ENCODE peak calls at places on chromosomes 5 and 9, in nine cellular contexts. I is HepG2, L is GM23248, B is mesenchymal stem cell, C is neuronal stem cell, Z is H9, F is PC-3, D is SK-N-SH, X is H1. V is an unnamed sample.

GRCh38 chr5:61933787-61934626 is 372.0 kb upstream of the KIF2A start:
- DNase-seq in I (peak; percentile 44), L (peak; percentile 59), B (peak; percentile 60), C (peak; percentile 66), Z (peak; percentile 62), F (peak; percentile 68), D (peak; percentile 62), X (peak; percentile 69), V (peak; percentile 58)

GRCh38 chr5:120463026-120463770 is 902 bp upstream of the PRR16 start:
- DNase-seq in I (no peak), L (no peak), B (no peak), C (no peak), Z (no peak), F (no peak), D (no peak), X (no peak), V (peak; percentile 34)

GRCh38 chr9:93655621-93656425 is 79.4 kb downstream of the PHF2 start:
- DNase-seq in I (no peak), L (no peak), B (no peak), C (no peak), Z (no peak), F (no peak), D (no peak), X (no peak), V (no peak)

GRCh38 chr5:76601470-76601869 is 21.7 kb downstream of the F2RL2 start:
- DNase-seq in I (peak; percentile 52), L (peak; percentile 82), B (peak; percentile 78), C (peak; percentile 48), Z (peak; percentile 31), F (peak; percentile 69), D (peak; percentile 49), X (no peak), V (peak; percentile 87)

GRCh38 chr9:97627624-97628023 is 5.5 kb downstream of the TSTD2 start:
- DNase-seq in I (no peak), L (peak; percentile 29), B (peak; percentile 64), C (no peak), Z (no peak), F (no peak), D (no peak), X (no peak), V (peak; percentile 35)

GRCh38 chr5:137631453-137631852 is 104.4 kb downstream of the KLHL3 start:
- DNase-seq in I (no peak), L (no peak), B (no peak), C (no peak), Z (no peak), F (peak; percentile 8), D (no peak), X (no peak), V (no peak)

GRCh38 chr5:37859805-37860204 is 20.0 kb upstream of the GDNF start:
- DNase-seq in I (no peak), L (no peak), B (no peak), C (no peak), Z (no peak), F (no peak), D (no peak), X (no peak), V (no peak)

GRCh38 chr5:163913548-163913947 is 408.1 kb downstream of the MAT2B start:
- DNase-seq in I (no peak), L (peak; percentile 35), B (no peak), C (no peak), Z (no peak), F (no peak), D (no peak), X (no peak), V (peak; percentile 69)

GRCh38 chr5:10590226-10591047 is 26.6 kb downstream of the ANKRD33B start:
- DNase-seq in I (no peak), L (peak; percentile 48), B (peak; percentile 71), C (no peak), Z (peak; percentile 83), F (peak; percentile 93), D (peak; percentile 51), X (peak; percentile 46), V (peak; percentile 77)

GRCh38 chr5:140240987-140241706 is 61.8 kb downstream of the PFDN1 start:
- DNase-seq in I (peak; percentile 79), L (peak; percentile 95), B (peak; percentile 94), C (peak; percentile 66), Z (peak; percentile 90), F (peak; percentile 86), D (peak; percentile 85), X (peak; percentile 57), V (peak; percentile 92)

GRCh38 chr5:151087475-151087874 is 6.6 kb upstream of the TNIP1 start:
- DNase-seq in I (no peak), L (no peak), B (peak; percentile 19), C (no peak), Z (no peak), F (no peak), D (no peak), X (no peak), V (no peak)
- H2AFZ ChIP-seq in I (no peak overlapping the region), L (no peak overlapping the region), B (no peak overlapping the region), C (no peak overlapping the region), Z (no peak overlapping the region), F (no peak overlapping the region), D (no peak overlapping the region), X (peak overlapping the region; percentile 38), V (no peak overlapping the region)

GRCh38 chr9:88932766-88933165 is 58.5 kb upstream of the S1PR3 start:
- DNase-seq in I (no peak), L (no peak), B (no peak), C (no peak), Z (peak; percentile 82), F (no peak), D (no peak), X (peak; percentile 69), V (no peak)
- H2AFZ ChIP-seq in I (no peak overlapping the region), L (no peak overlapping the region), B (no peak overlapping the region), C (no peak overlapping the region), Z (no peak overlapping the region), F (no peak overlapping the region), D (no peak overlapping the region), X (peak overlapping the region; percentile 49), V (no peak overlapping the region)

DNA sequence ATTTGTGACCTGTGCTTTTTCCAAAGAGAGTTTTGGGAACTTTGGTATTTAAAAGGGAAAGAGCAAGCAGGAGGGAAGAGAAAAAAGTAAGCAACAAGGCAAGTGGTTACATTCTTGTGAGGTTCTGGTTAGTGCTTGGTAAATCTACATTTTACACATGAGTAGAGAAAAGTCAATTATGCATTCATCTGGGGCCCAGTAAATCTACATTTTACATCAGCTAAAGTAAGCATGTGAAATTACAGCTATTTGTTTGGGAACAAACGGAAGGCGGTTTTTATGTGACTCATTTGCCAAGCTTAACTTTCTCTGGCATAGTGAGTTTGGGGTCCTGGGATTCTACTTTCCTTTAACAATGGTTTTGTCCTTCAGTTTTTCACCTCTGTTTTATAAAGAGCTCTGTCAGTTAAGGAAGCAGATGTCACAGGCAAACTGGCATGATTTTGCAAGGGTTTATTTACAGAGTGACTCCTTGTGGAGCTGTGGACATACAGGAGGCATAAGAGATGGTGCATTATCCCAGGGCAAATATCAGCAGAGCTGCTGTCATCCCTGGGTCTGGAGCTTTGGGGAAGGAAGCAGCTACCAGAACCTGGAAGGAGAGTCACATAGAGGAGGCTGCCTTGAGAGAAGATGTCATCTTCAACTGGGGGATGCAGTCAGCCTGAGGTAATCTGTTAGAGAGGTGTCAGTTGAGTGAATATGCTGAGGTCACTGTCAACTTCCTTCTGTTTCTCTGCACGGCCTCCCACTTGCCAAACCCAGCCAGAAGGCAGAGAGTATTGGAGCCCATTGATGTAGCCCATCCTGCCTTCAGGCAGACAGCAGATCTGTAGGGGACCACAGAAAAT is 102.4 kb downstream of the SNX18 start:
- DNase-seq in I (no peak), L (peak; percentile 50), B (peak; percentile 20), C (no peak), Z (no peak), F (peak; percentile 62), D (no peak), X (no peak), V (peak; percentile 48)
- H2AFZ ChIP-seq in I (no peak overlapping the region), L (no peak overlapping the region), B (no peak overlapping the region), C (no peak overlapping the region), Z (no peak overlapping the region), F (no peak overlapping the region), D (no peak overlapping the region), X (no peak overlapping the region), V (no peak overlapping the region)

DNA sequence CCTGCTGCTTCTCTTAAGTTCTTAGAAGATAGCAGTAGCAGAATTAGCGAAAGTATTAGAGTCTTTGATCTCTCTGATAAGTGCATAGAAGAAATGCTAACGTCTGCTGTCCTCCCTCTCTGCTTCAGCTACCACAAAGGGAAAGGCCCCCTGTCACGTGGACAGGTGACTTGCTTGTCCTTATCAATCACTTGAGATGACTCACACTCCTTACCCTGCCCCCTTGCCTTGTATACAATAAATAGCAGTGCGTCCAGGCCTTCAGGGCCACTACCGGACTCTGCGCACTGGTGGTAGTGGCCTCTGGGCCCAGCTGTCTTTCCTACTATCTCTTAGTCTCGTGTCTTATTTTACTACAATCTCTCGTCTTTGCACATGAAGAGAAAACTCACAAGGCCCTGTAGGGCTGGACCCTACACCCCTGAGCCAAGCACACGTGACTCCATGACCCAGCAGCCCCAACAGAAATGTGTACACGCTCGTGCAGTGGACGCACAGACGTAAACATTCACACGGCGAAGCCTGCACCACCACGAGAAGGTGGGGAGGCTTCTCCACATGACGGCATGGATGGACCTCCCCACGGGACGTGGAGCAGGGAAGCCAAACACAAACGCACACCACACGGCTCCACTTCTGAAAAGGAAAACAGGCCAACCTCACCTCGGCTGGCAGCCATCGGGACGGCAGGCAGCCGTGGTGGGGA is 38.3 kb downstream of the PNPLA7 start:
- DNase-seq in I (no peak), L (no peak), B (no peak), C (no peak), Z (no peak), F (no peak), D (no peak), X (no peak), V (no peak)
- H2AFZ ChIP-seq in I (no peak overlapping the region), L (no peak overlapping the region), B (no peak overlapping the region), C (no peak overlapping the region), Z (no peak overlapping the region), F (no peak overlapping the region), D (no peak overlapping the region), X (no peak overlapping the region), V (no peak overlapping the region)

DNA sequence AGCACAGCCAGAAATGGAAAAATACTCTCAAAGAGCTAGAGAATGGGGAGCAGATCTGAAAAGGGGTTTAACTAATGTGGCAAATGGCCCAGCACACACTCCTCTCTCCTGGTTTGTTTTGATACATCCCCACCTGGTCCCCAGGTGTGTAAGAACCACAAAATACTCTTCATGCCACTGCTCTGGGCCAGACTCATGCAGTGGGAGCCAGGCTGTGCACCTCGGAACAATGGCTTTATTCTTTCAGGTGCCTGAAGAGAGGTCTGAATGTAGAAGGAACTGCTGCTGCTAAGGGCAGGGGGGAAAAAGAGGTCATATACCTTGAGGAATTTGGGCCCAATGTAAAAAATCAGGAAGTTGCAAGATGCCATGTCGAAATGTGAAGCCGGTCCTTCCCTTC is 123.9 kb upstream of the ADAMTSL1 start:
- DNase-seq in I (no peak), L (no peak), B (no peak), C (no peak), Z (no peak), F (no peak), D (no peak), X (no peak), V (no peak)
- H2AFZ ChIP-seq in I (no peak overlapping the region), L (no peak overlapping the region), B (no peak overlapping the region), C (no peak overlapping the region), Z (no peak overlapping the region), F (no peak overlapping the region), D (no peak overlapping the region), X (no peak overlapping the region), V (no peak overlapping the region)

DNA sequence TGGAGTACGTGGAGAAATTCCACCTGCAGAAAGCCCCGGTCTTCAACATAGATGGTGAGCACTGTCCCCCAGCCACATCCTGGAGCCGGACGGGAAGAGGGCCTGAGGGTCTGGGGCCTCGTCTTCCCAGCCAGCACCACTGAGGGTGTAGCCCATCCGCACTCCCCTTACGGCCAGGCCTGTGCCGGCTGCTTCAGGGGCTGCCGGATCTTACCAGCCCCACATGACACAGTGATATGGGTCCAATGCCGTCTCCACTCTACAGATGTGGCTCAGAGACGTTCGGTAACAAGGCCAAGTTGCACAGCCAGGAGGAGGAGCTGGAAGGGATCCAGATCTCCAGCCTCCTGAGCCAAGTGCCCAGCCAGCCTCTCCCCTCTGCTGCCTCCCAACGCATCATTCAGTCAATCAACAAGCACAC is 21.3 kb downstream of the GLT6D1 start:
- DNase-seq in I (no peak), L (no peak), B (no peak), C (no peak), Z (no peak), F (no peak), D (peak; percentile 12), X (no peak), V (no peak)
- H2AFZ ChIP-seq in I (no peak overlapping the region), L (no peak overlapping the region), B (no peak overlapping the region), C (no peak overlapping the region), Z (no peak overlapping the region), F (no peak overlapping the region), D (no peak overlapping the region), X (no peak overlapping the region), V (no peak overlapping the region)